ENCODE peak calls at places on chromosomes 16 and 17, in five cellular contexts. E is cardiac septum, U is stomach, C is AG20443, Q is nephron progenitor cell. I is an unnamed sample.
A peak's percentile ranks its signal among the peaks of the same experiment; 100 is the strongest.

GRCh38 chr16:2701272-2701671 is 18.8 kb downstream of the PRSS27 start:
- DNase-seq in C (no peak), E (no peak), Q (no peak), U (no peak), I (no peak)

GRCh38 chr17:29151567-29151966 is 28.6 kb downstream of the MYO18A start:
- DNase-seq in E (no peak), C (peak; percentile 54), U (no peak), Q (no peak), I (no peak)

GRCh38 chr17:7560172-7561027 is 1.3 kb upstream of the SENP3 start:
- DNase-seq in Q (peak; percentile 82), U (peak; percentile 81), E (no peak), C (peak; percentile 72), I (no peak)

GRCh38 chr17:65750678-65751077 is 189.2 kb upstream of the AXIN2 start:
- DNase-seq in Q (no peak), C (peak; percentile 87), U (peak; percentile 87), E (peak; percentile 76), I (no peak)

GRCh38 chr17:74754832-74755231 is 6.4 kb downstream of the NHERF1 start:
- DNase-seq in Q (no peak), E (no peak), C (no peak), U (no peak), I (no peak)

GRCh38 chr17:42623732-42624596 is 14.5 kb downstream of the TUBG1 start:
- DNase-seq in E (no peak), U (peak; percentile 81), C (no peak), Q (no peak), I (no peak)

GRCh38 chr16:8996891-8997290 is 33.2 kb upstream of the USP7 start:
- DNase-seq in U (no peak), Q (no peak), C (no peak), E (no peak), I (no peak)

GRCh38 chr17:80475949-80476876 is at the start of gene NPTX1:
- DNase-seq in Q (peak; percentile 54), C (peak; percentile 72), U (no peak), E (no peak), I (no peak)

GRCh38 chr17:40178021-40178601 is 841 bp downstream of the RAPGEFL1 start:
- DNase-seq in C (no peak), E (no peak), Q (peak; percentile 50), U (no peak), I (no peak)

GRCh38 chr17:61128671-61129115 is 270.9 kb upstream of the TBX2 start:
- DNase-seq in E (no peak), U (no peak), Q (no peak), C (peak; percentile 54), I (no peak)

GRCh38 chr16:70553175-70553574 is 29.6 kb downstream of the SF3B3 start:
- DNase-seq in C (peak; percentile 48), Q (no peak), E (no peak), U (no peak), I (no peak)

GRCh38 chr16:11100239-11100750 is 155.7 kb downstream of the SOCS1 start:
- DNase-seq in C (peak; percentile 91), E (no peak), Q (peak; percentile 30), U (peak; percentile 63), I (peak; percentile 80)

GRCh38 chr16:24883714-24884151 is 38.0 kb downstream of the SLC5A11 start:
- DNase-seq in E (no peak), C (no peak), Q (no peak), U (no peak), I (no peak)

GRCh38 chr16:66923866-66924265 is 1.5 kb downstream of the RRAD start:
- DNase-seq in C (no peak), Q (no peak), U (no peak), E (no peak), I (no peak)

GRCh38 chr16:46859719-46860152 is 24.4 kb upstream of the GPT2 start:
- DNase-seq in E (no peak), C (peak; percentile 93), U (peak; percentile 56), Q (no peak), I (peak; percentile 50)

GRCh38 chr17:78716814-78717393 is 65.2 kb downstream of the CYTH1 start:
- DNase-seq in C (peak; percentile 78), Q (no peak), U (peak; percentile 87), E (no peak), I (no peak)